ENCODE peak calls at places on chromosomes 3 and 15, in six cellular contexts. U is breast epithelium; P is neural progenitor cell; B is psoas muscle; D is CD4-positive, alpha-beta memory T cell; A is Peyer's patch. O is an unnamed sample. For H3K4me1, the result is how much of the 10 kb centered on the place peaks cover.

GRCh38 chr15:94674251-94674650 is 442.9 kb downstream of the MCTP2 start:
- DNase-seq in U (no peak), P (no peak), B (no peak), D (no peak), A (no peak), O (no peak)

GRCh38 chr15:78396976-78397375 is 41.0 kb upstream of the IREB2 start:
- DNase-seq in U (peak), P (no peak), B (peak), D (no peak), A (peak), O (peak)

GRCh38 chr15:98953000-98953776 is 54.4 kb downstream of the PGPEP1L start:
- DNase-seq in U (no peak), P (no peak), B (no peak), D (no peak), A (no peak), O (no peak)

GRCh38 chr3:126412841-126413692 is 18.4 kb downstream of the CFAP100 start:
- DNase-seq in U (no peak), P (no peak), B (no peak), D (no peak), A (no peak), O (peak)

GRCh38 chr3:36210840-36211655 is 169.3 kb upstream of the STAC start:
- DNase-seq in U (no peak), P (no peak), B (no peak), D (no peak), A (no peak), O (no peak)

GRCh38 chr3:155232605-155233004 is 60.9 kb downstream of the STRIT1 start:
- DNase-seq in U (peak), P (no peak), B (peak), D (no peak), A (no peak), O (peak)

GRCh38 chr3:62046326-62046725 is 327.0 kb downstream of the FEZF2 start:
- DNase-seq in U (no peak), P (no peak), B (no peak), D (no peak), A (no peak), O (no peak)

GRCh38 chr15:38684461-38685000 is 119.9 kb upstream of the RASGRP1 start:
- DNase-seq in U (no peak), P (no peak), B (no peak), D (no peak), A (no peak), O (no peak)

GRCh38 chr3:129723558-129724324 is 117.3 kb upstream of the PLXND1 start:
- DNase-seq in U (peak), P (peak), B (no peak), D (no peak), A (peak), O (no peak)

GRCh38 chr3:62201438-62202035 is 171.8 kb downstream of the FEZF2 start:
- DNase-seq in U (no peak), P (peak), B (no peak), D (no peak), A (no peak), O (no peak)

GRCh38 chr15:39594764-39595620 is 14.1 kb downstream of the THBS1 start:
- DNase-seq in U (no peak), P (no peak), B (no peak), D (no peak), A (no peak), O (no peak)

GRCh38 chr3:134423153-134423552 is 48.9 kb upstream of the AMOTL2 start:
- DNase-seq in U (no peak), P (peak), B (no peak), D (no peak), A (no peak), O (no peak)

GRCh38 chr15:75049392-75049791 is 26.0 kb downstream of the PPCDC start:
- DNase-seq in U (peak), P (no peak), B (peak), D (no peak), A (no peak), O (peak)

GRCh38 chr3:177483182-177483967 is 286.1 kb upstream of the TBL1XR1 start:
- DNase-seq in U (no peak), P (peak), B (no peak), D (no peak), A (no peak), O (no peak)

GRCh38 chr3:111617912-111618601 is 22.9 kb upstream of the ZBED2 start:
- DNase-seq in U (no peak), P (no peak), B (no peak), D (no peak), A (no peak), O (no peak)

GRCh38 chr3:50292159-50292923 is at the start of gene IFRD2:
- DNase-seq in U (peak), P (peak), B (peak), D (peak), A (peak), O (peak)

GRCh38 chr3:39141211-39141995 is 12.0 kb downstream of the CSRNP1 start:
- DNase-seq in U (peak), P (no peak), B (peak), D (no peak), A (peak), O (no peak)

GRCh38 chr3:39142067-39142466 is 11.3 kb downstream of the CSRNP1 start:
- DNase-seq in U (peak), P (no peak), B (no peak), D (no peak), A (peak), O (no peak)

GRCh38 chr3:39138804-39139415 is 14.5 kb downstream of the CSRNP1 start:
- DNase-seq in U (peak), P (no peak), B (peak), D (no peak), A (peak), O (no peak)

GRCh38 chr3:39139442-39139841 is 13.9 kb downstream of the CSRNP1 start:
- DNase-seq in U (no peak), P (no peak), B (no peak), D (no peak), A (peak), O (no peak)

DNA sequence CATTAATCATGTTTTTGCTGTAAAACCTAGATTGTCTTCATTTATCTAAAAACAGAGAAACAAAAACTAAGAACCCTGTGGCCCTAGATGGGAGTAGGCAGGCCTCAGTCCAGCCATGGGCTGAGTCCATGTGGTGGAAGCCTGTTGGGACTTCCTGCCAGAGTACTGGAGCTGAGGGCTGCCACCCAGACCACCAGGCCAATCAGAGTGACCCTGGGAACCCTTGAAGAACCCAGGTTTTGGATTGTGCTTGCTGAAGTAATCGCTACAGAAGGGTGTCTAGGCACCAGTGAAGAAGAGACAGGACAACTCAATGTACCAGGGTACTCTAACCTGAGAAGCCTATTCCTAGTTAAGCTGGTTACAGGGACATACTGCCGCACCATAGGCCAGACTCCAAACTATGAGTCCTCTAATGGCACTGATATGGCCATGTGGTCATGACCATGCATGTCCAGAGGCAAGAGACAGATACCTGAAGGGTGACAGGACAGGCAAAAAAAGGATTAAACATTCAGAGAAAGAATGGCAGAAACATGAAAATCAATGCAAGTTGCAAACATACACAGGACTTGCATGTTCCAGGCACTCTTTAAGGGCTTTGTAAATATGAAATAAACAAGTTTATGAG is 12.9 kb downstream of the CSRNP1 start:
- DNase-seq in U (no peak), P (no peak), B (no peak), D (no peak), A (peak), O (no peak)
- H3K4me1 ChIP-seq in U (under half), P (under half), B (under half), D (under half), A (under half), O (under half)

DNA sequence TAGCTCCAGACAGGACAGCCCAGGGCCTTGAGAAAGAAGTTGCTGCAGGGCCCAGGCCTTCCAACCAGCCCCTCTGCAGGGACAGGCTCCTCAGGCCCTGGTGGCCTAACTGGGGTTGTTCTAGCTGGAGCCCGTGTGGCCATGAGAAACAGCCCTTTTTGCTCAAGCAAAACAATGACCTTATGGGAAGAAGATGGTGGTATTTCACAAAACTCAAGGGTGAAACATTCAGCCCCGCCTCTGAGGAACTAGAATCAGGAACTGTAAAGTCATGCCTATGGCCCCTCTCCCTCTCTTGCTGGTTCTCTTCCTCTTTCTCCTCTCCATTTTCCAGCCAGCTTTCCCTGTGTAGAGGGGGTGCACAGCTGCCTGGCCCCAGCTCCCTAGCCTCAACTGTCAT is 273.3 kb downstream of the RPLP1 start:
- DNase-seq in U (no peak), P (no peak), B (no peak), D (no peak), A (no peak), O (no peak)
- H3K27ac ChIP-seq in U (no peak), P (no peak), B (no peak), D (no peak), A (peak), O (no peak)

GRCh38 chr3:58386966-58387365 is 46.7 kb downstream of the PDHB start:
- DNase-seq in U (no peak), P (no peak), B (no peak), D (no peak), A (peak), O (no peak)

GRCh38 chr3:58384381-58385090 is 49.1 kb downstream of the PDHB start:
- DNase-seq in U (no peak), P (no peak), B (no peak), D (no peak), A (no peak), O (no peak)

GRCh38 chr3:58391156-58391865 is 42.3 kb downstream of the PDHB start:
- DNase-seq in U (no peak), P (no peak), B (no peak), D (no peak), A (no peak), O (no peak)

GRCh38 chr3:58388550-58389061 is 45.0 kb downstream of the PDHB start:
- DNase-seq in U (no peak), P (peak), B (no peak), D (no peak), A (no peak), O (no peak)

DNA sequence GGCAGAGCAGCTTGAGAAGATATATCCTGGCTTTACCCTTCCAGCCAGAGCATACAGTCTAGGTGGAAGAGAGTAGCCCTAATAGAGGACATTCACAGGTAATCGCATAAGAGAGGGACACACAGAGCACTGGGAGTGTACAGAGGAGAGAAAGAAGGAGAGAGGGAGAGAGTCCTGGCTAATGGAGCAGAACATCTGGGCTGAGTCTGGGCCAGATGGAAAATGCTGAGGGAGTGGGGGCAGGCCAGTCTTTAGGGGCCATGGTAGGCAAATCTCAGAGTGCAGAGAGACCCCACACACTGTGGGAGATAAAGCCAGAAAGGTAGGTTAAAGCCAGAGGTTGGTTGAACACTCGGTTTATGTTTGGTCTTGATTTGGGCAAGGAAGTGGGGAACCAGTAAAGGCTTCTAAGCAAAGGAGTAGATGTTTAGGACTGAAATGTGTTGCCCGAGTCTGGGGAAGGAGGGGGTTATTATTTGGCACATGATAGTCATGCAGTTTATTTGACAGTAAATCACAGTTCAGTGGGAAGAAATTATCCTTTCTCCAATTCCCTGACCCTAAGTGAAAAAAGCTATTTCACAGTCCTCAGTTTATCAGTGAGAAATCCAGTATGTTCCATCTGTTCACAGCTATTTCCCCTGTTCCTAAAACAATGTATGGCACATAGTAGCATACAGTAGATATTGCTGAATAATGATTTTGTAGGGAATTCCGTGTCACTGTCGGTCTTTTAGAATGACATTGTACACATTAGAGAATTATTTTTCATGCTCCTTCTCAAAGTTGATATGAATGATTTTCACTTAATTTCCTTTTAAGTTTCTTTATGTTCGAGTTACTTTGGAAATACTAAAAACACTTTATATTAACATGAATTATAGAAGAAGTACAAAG is 45.7 kb downstream of the PDHB start:
- DNase-seq in U (no peak), P (no peak), B (no peak), D (no peak), A (no peak), O (no peak)
- H3K4me1 ChIP-seq in U (under half), P (under half), B (under half), D (under half), A (under half), O (under half)

GRCh38 chr3:181717505-181717904 is 5.8 kb downstream of the SOX2 start:
- DNase-seq in U (no peak), P (no peak), B (no peak), D (no peak), A (no peak), O (no peak)

GRCh38 chr3:181716916-181717315 is 5.2 kb downstream of the SOX2 start:
- DNase-seq in U (no peak), P (no peak), B (no peak), D (no peak), A (no peak), O (no peak)

GRCh38 chr3:181713300-181713647 is 1.5 kb downstream of the SOX2 start:
- DNase-seq in U (no peak), P (no peak), B (no peak), D (no peak), A (no peak), O (no peak)

GRCh38 chr3:181713673-181714270 is 2.0 kb downstream of the SOX2 start:
- DNase-seq in U (no peak), P (no peak), B (no peak), D (no peak), A (no peak), O (no peak)

GRCh38 chr3:181715601-181716340 is 4.0 kb downstream of the SOX2 start:
- DNase-seq in U (no peak), P (peak), B (no peak), D (no peak), A (no peak), O (no peak)
- H3K27ac ChIP-seq in U (no peak), P (peak), B (no peak), D (no peak), A (no peak), O (no peak)

GRCh38 chr3:31893174-31893573 is 87.9 kb downstream of the OSBPL10 start:
- DNase-seq in U (no peak), P (no peak), B (no peak), D (no peak), A (no peak), O (no peak)
- H3K4me1 ChIP-seq in U (under half), P (under half), B (under half), D (under half), A (under half), O (under half)

GRCh38 chr15:58981808-58982475 is 5.5 kb upstream of the RNF111 start:
- DNase-seq in U (no peak), P (no peak), B (no peak), D (peak), A (no peak), O (no peak)

GRCh38 chr15:58987036-58987435 is 427 bp upstream of the RNF111 start:
- DNase-seq in U (no peak), P (no peak), B (no peak), D (no peak), A (no peak), O (no peak)

GRCh38 chr15:58987501-58988010 is at the start of gene RNF111:
- DNase-seq in U (peak), P (peak), B (peak), D (peak), A (peak), O (peak)

GRCh38 chr15:58988011-58988785 is 735 bp downstream of the RNF111 start:
- DNase-seq in U (no peak), P (peak), B (peak), D (peak), A (peak), O (peak)

GRCh38 chr15:58985443-58985842 is 2.0 kb upstream of the RNF111 start:
- DNase-seq in U (no peak), P (peak), B (peak), D (no peak), A (peak), O (no peak)
- H3K27ac ChIP-seq in U (no peak), P (no peak), B (no peak), D (no peak), A (no peak), O (no peak)

O was measured in aorta.